ENCODE peak calls at places on chromosomes 13 and 19, in four cellular contexts. One of them, this sample, is unnamed.

GRCh38 chr19:35090795-35091214 is 24.8 kb upstream of the FXYD3 start:
- DNase-seq in glutamatergic neuron: no peak
- DNase-seq in B cell: no peak
- DNase-seq in AG10803: no peak
- DNase-seq in this sample: peak

GRCh38 chr13:22880756-22881701 is 299.8 kb upstream of the SGCG start:
- DNase-seq in glutamatergic neuron: no peak
- DNase-seq in B cell: no peak
- DNase-seq in AG10803: no peak
- DNase-seq in this sample: peak

GRCh38 chr19:33125929-33126388 is 6.0 kb upstream of the WDR88 start:
- DNase-seq in AG10803: peak
- DNase-seq in glutamatergic neuron: peak
- DNase-seq in B cell: peak
- DNase-seq in this sample: peak

GRCh38 chr19:45778010-45778671 is 4.1 kb downstream of the DMPK start:
- DNase-seq in AG10803: no peak
- DNase-seq in B cell: no peak
- DNase-seq in glutamatergic neuron: no peak
- DNase-seq in this sample: no peak

GRCh38 chr13:113596321-113597200 is 12.0 kb downstream of the TFDP1 start:
- DNase-seq in AG10803: no peak
- DNase-seq in glutamatergic neuron: no peak
- DNase-seq in B cell: no peak
- DNase-seq in this sample: peak

GRCh38 chr19:38736036-38736412 is 8.2 kb downstream of the CAPN12 start:
- DNase-seq in B cell: peak
- DNase-seq in AG10803: peak
- DNase-seq in glutamatergic neuron: peak
- DNase-seq in this sample: peak

GRCh38 chr13:45823583-45823982 is 28.0 kb downstream of the SIAH3 start:
- DNase-seq in glutamatergic neuron: no peak
- DNase-seq in B cell: no peak
- DNase-seq in AG10803: no peak
- DNase-seq in this sample: no peak

GRCh38 chr19:12155324-12155723 is 1.2 kb downstream of the ZNF625 start:
- DNase-seq in AG10803: no peak
- DNase-seq in glutamatergic neuron: no peak
- DNase-seq in B cell: no peak
- DNase-seq in this sample: no peak

GRCh38 chr13:85798999-85799646 is at the start of gene SLITRK6:
- DNase-seq in B cell: no peak
- DNase-seq in glutamatergic neuron: no peak
- DNase-seq in AG10803: no peak
- DNase-seq in this sample: peak

GRCh38 chr19:32066056-32066455 is 279.4 kb upstream of the ZNF507 start:
- DNase-seq in AG10803: no peak
- DNase-seq in B cell: no peak
- DNase-seq in glutamatergic neuron: no peak
- DNase-seq in this sample: no peak

GRCh38 chr19:45008554-45008953 is 7.3 kb downstream of the RELB start:
- DNase-seq in glutamatergic neuron: peak
- DNase-seq in AG10803: no peak
- DNase-seq in B cell: no peak
- DNase-seq in this sample: peak

GRCh38 chr19:1001538-1002166 is 1.4 kb downstream of the GRIN3B start:
- DNase-seq in glutamatergic neuron: peak
- DNase-seq in AG10803: no peak
- DNase-seq in B cell: peak
- DNase-seq in this sample: peak

GRCh38 chr13:109684836-109685602 is 101.4 kb downstream of the IRS2 start:
- DNase-seq in AG10803: no peak
- DNase-seq in B cell: no peak
- DNase-seq in glutamatergic neuron: no peak
- DNase-seq in this sample: no peak

GRCh38 chr19:5978606-5979552 is 939 bp upstream of the RANBP3 start:
- DNase-seq in AG10803: no peak
- DNase-seq in glutamatergic neuron: no peak
- DNase-seq in B cell: no peak
- DNase-seq in this sample: no peak

GRCh38 chr19:29714371-29714952 is 599 bp downstream of the C19orf12 start:
- DNase-seq in glutamatergic neuron: no peak
- DNase-seq in B cell: peak
- DNase-seq in AG10803: no peak
- DNase-seq in this sample: no peak

GRCh38 chr13:19332380-19332779 is 150.8 kb upstream of the TUBA3C start:
- DNase-seq in glutamatergic neuron: no peak
- DNase-seq in B cell: no peak
- DNase-seq in AG10803: no peak
- DNase-seq in this sample: no peak

GRCh38 chr19:398719-399118 is 10.2 kb downstream of the C2CD4C start:
- DNase-seq in glutamatergic neuron: no peak
- DNase-seq in B cell: no peak
- DNase-seq in AG10803: no peak
- DNase-seq in this sample: no peak

GRCh38 chr19:55259540-55260210 is 858 bp upstream of the PPP6R1 start:
- DNase-seq in glutamatergic neuron: no peak
- DNase-seq in AG10803: peak
- DNase-seq in B cell: no peak
- DNase-seq in this sample: peak

GRCh38 chr19:1651061-1651547 is 1.3 kb downstream of the TCF3 start:
- DNase-seq in B cell: peak
- DNase-seq in glutamatergic neuron: peak
- DNase-seq in AG10803: peak
- DNase-seq in this sample: peak

GRCh38 chr19:39432677-39433025 is 3.1 kb downstream of the RPS16 start:
- DNase-seq in glutamatergic neuron: no peak
- DNase-seq in B cell: no peak
- DNase-seq in AG10803: no peak
- DNase-seq in this sample: no peak

GRCh38 chr19:33301011-33301899 is 1.1 kb downstream of the CEBPA start:
- DNase-seq in glutamatergic neuron: peak
- DNase-seq in AG10803: peak
- DNase-seq in B cell: peak
- DNase-seq in this sample: peak

GRCh38 chr13:28707629-28708427 is 10.9 kb downstream of the SLC46A3 start:
- DNase-seq in AG10803: peak
- DNase-seq in B cell: peak
- DNase-seq in glutamatergic neuron: no peak
- DNase-seq in this sample: no peak

GRCh38 chr13:21348771-21349170 is 110.3 kb downstream of the ZDHHC20 start:
- DNase-seq in AG10803: no peak
- DNase-seq in glutamatergic neuron: no peak
- DNase-seq in B cell: no peak
- DNase-seq in this sample: no peak

GRCh38 chr13:52739468-52740071 is at the start of gene CNMD:
- DNase-seq in glutamatergic neuron: peak
- DNase-seq in B cell: no peak
- DNase-seq in AG10803: no peak
- DNase-seq in this sample: peak

GRCh38 chr13:30616927-30617314 is 799 bp upstream of the USPL1 start:
- DNase-seq in glutamatergic neuron: no peak
- DNase-seq in AG10803: peak
- DNase-seq in B cell: peak
- DNase-seq in this sample: peak

GRCh38 chr19:35416331-35416730 is 31.7 kb upstream of the FFAR2 start:
- DNase-seq in B cell: no peak
- DNase-seq in AG10803: no peak
- DNase-seq in glutamatergic neuron: no peak
- DNase-seq in this sample: no peak

GRCh38 chr13:41458187-41458938 is 1.0 kb downstream of the RGCC start:
- DNase-seq in AG10803: no peak
- DNase-seq in B cell: peak
- DNase-seq in glutamatergic neuron: peak
- DNase-seq in this sample: peak

GRCh38 chr13:51125495-51126226 is 14.6 kb upstream of the C13orf42 start:
- DNase-seq in B cell: peak
- DNase-seq in glutamatergic neuron: peak
- DNase-seq in AG10803: peak
- DNase-seq in this sample: peak

GRCh38 chr13:48539550-48539949 is 6.7 kb upstream of the RCBTB2 start:
- DNase-seq in glutamatergic neuron: no peak
- DNase-seq in AG10803: peak
- DNase-seq in B cell: no peak
- DNase-seq in this sample: no peak

GRCh38 chr13:93562676-93563075 is 336.1 kb downstream of the GPC6 start:
- DNase-seq in B cell: no peak
- DNase-seq in glutamatergic neuron: no peak
- DNase-seq in AG10803: no peak
- DNase-seq in this sample: no peak

GRCh38 chr19:16327501-16327900 is 2.9 kb downstream of the KLF2 start:
- DNase-seq in B cell: peak
- DNase-seq in AG10803: peak
- DNase-seq in glutamatergic neuron: no peak
- DNase-seq in this sample: no peak

GRCh38 chr19:44748426-44749254 is at the start of gene BCL3:
- DNase-seq in B cell: peak
- DNase-seq in glutamatergic neuron: peak
- DNase-seq in AG10803: peak
- DNase-seq in this sample: peak

GRCh38 chr19:10517760-10518443 is 655 bp upstream of the S1PR5 start:
- DNase-seq in B cell: peak
- DNase-seq in AG10803: peak
- DNase-seq in glutamatergic neuron: peak
- DNase-seq in this sample: peak

GRCh38 chr13:83220241-83220640 is 662.0 kb downstream of the SLITRK1 start:
- DNase-seq in glutamatergic neuron: no peak
- DNase-seq in AG10803: no peak
- DNase-seq in B cell: no peak
- DNase-seq in this sample: no peak

GRCh38 chr19:8811315-8812172 is 20.6 kb downstream of the ZNF558 start:
- DNase-seq in glutamatergic neuron: no peak
- DNase-seq in B cell: no peak
- DNase-seq in AG10803: peak
- DNase-seq in this sample: no peak

GRCh38 chr19:49453013-49453756 is at the start of gene ALDH16A1:
- DNase-seq in B cell: peak
- DNase-seq in AG10803: peak
- DNase-seq in glutamatergic neuron: peak
- DNase-seq in this sample: peak
- TF ChIP-seq CTCF in B cell: no peak
- TF ChIP-seq CTCF in AG10803: no peak
- TF ChIP-seq CTCF in glutamatergic neuron: no peak
- TF ChIP-seq CTCF in this sample: no peak

DNA sequence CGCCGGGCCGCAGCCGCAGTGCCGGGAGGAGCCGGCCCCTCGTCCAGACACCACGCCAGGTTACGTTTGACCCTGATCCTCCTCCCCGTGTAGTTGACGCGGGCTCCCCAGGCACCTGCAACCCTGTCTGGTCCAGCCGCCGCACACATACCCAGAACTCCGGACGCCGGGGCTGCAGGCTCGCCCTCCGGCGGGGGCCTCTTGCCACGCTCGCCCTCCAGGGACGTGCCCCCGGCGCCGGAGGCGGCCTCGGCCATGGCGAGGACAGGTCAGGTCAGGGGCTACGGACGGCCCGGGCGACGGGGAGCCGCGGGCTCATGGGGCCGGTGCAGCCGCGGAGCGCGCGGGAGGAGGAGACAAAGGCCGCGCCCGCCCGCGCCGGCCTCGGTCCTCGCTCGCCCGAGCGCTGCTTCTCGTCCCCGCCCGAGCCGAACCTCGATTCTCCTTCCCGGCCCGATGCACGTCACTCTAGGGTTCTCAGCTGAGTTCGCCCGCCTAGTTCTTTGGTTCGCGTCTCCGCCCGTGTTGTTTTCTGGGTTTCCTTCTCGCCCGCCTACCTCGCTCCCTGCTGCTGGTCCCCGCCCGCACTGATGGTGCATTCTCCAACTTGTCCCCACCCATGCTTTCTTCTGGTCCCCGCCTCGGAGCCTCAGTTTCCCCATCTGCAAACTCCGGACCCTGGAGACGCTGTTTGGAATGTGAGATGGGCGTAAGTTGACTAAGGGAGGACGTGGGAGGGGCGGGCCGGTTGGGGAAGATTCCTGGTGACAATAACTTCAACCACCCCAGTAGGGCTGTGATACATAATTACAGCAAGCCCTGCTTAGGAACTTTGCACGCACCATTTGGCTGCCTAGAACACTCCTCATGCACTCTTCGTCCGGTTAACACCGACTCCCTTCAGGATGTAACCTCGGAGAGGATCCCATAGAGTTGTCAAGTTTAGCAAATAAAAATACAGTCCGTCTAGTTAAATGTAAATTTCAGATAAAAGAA is at the start of gene ANO8:
- DNase-seq in glutamatergic neuron: peak
- DNase-seq in AG10803: peak
- DNase-seq in B cell: peak
- DNase-seq in this sample: peak
- TF ChIP-seq CTCF in glutamatergic neuron: no peak
- TF ChIP-seq CTCF in AG10803: no peak
- TF ChIP-seq CTCF in B cell: no peak
- TF ChIP-seq CTCF in this sample: no peak

GRCh38 chr13:26257049-26257448 is 3.1 kb downstream of the CDK8 start:
- DNase-seq in B cell: no peak
- DNase-seq in AG10803: no peak
- DNase-seq in glutamatergic neuron: no peak
- DNase-seq in this sample: no peak

GRCh38 chr13:26255717-26256277 is 1.9 kb downstream of the CDK8 start:
- DNase-seq in B cell: peak
- DNase-seq in AG10803: no peak
- DNase-seq in glutamatergic neuron: no peak
- DNase-seq in this sample: no peak

GRCh38 chr13:26253787-26254582 is at the start of gene CDK8:
- DNase-seq in AG10803: peak
- DNase-seq in glutamatergic neuron: peak
- DNase-seq in B cell: peak
- DNase-seq in this sample: peak

GRCh38 chr13:26253262-26253786 is 605 bp upstream of the CDK8 start:
- DNase-seq in AG10803: no peak
- DNase-seq in B cell: no peak
- DNase-seq in glutamatergic neuron: no peak
- DNase-seq in this sample: no peak

DNA sequence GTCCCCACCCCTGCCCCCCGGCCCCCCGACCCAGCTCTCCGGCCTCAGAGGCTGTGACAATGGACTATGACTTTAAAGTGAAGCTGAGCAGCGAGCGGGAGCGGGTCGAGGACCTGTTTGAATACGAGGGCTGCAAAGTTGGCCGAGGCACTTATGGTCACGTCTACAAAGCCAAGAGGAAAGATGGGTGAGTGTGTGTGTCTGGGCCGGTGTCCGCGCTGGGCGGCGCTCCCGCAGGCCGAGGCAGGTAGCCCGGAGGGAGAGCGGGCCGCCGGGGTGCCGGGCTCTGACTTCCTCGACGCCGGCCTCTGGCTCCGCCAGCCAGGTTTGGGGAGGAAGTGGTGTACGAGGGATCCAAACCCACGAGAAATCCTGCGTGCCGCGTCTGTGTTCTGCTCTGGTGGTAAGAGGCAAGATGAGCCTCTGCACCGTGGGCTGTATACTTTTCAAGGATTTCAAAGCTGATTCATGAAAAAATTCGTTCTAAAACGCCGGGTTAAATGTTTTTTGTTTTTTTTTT is 714 bp downstream of the CDK8 start:
- DNase-seq in glutamatergic neuron: peak
- DNase-seq in B cell: peak
- DNase-seq in AG10803: peak
- DNase-seq in this sample: peak
- TF ChIP-seq CTCF in glutamatergic neuron: no peak
- TF ChIP-seq CTCF in B cell: no peak
- TF ChIP-seq CTCF in AG10803: no peak
- TF ChIP-seq CTCF in this sample: peak

GRCh38 chr19:3178377-3178972 is at the start of gene S1PR4:
- DNase-seq in AG10803: no peak
- DNase-seq in B cell: peak
- DNase-seq in glutamatergic neuron: no peak
- DNase-seq in this sample: no peak
- TF ChIP-seq CTCF in AG10803: no peak
- TF ChIP-seq CTCF in B cell: peak
- TF ChIP-seq CTCF in glutamatergic neuron: no peak
- TF ChIP-seq CTCF in this sample: no peak